ENCODE peak calls at places on chromosomes 7 and 10, in five cellular contexts. T is PC-9, Y is spleen, S is lung, X is lower lobe of right lung. R is an unnamed sample. For H3K36me3 and H3K9me3, the result is how much of the 10 kb centered on the place peaks cover.

GRCh38 chr10:89645742-89646172 is 715 bp upstream of the PANK1 start:
- DNase-seq in T (no peak), X (no peak), S (no peak), Y (no peak), R (no peak)

GRCh38 chr7:147605326-147605725 is 985.2 kb upstream of the C7orf33 start:
- DNase-seq in T (no peak), Y (no peak), X (no peak), S (no peak), R (no peak)

GRCh38 chr7:389911-390601 is 100.1 kb downstream of the FOXL3 start:
- DNase-seq in Y (peak), X (peak), S (no peak), T (no peak), R (peak)

GRCh38 chr7:88244287-88244686 is 24.4 kb upstream of the SRI start:
- DNase-seq in Y (no peak), S (no peak), T (no peak), X (no peak), R (no peak)

GRCh38 chr10:69494626-69495558 is 43.6 kb downstream of the TSPAN15 start:
- DNase-seq in Y (peak), X (peak), S (no peak), T (peak), R (no peak)

GRCh38 chr10:52316500-52316899 is 2.4 kb downstream of the DKK1 start:
- DNase-seq in X (no peak), S (no peak), Y (no peak), T (no peak), R (no peak)

GRCh38 chr10:79322616-79323566 is 24.4 kb upstream of the PPIF start:
- DNase-seq in X (peak), S (peak), T (peak), Y (peak), R (no peak)

GRCh38 chr10:79293841-79294705 is 53.2 kb upstream of the PPIF start:
- DNase-seq in S (peak), T (peak), X (peak), Y (peak), R (no peak)

GRCh38 chr7:6576024-6576866 is 1.0 kb upstream of the ZDHHC4 start:
- DNase-seq in T (peak), S (no peak), X (no peak), Y (peak), R (no peak)

GRCh38 chr10:43369921-43370320 is 1.5 kb upstream of the FXYD4 start:
- DNase-seq in S (no peak), T (no peak), Y (peak), X (no peak), R (no peak)

GRCh38 chr10:60818134-60818770 is 40.0 kb downstream of the CDK1 start:
- DNase-seq in T (no peak), Y (no peak), S (no peak), X (no peak), R (no peak)

GRCh38 chr7:93147358-93147757 is 827 bp downstream of the SAMD9L start:
- DNase-seq in X (no peak), S (peak), Y (peak), T (peak), R (no peak)

GRCh38 chr7:97845622-97846203 is 26.5 kb downstream of the ASNS start:
- DNase-seq in S (no peak), X (no peak), T (no peak), Y (no peak), R (no peak)

GRCh38 chr7:103446046-103446520 is at the start of gene SLC26A5:
- DNase-seq in T (no peak), S (peak), X (peak), Y (peak), R (peak)

GRCh38 chr7:84675633-84676034 is 481.0 kb upstream of the SEMA3A start:
- DNase-seq in S (no peak), T (peak), X (no peak), Y (no peak), R (peak)

GRCh38 chr7:50826371-50827172 is 43.9 kb upstream of the GRB10 start:
- DNase-seq in T (peak), S (no peak), Y (no peak), X (no peak), R (peak)

GRCh38 chr7:85464042-85464651 is 277.3 kb upstream of the SEMA3D start:
- DNase-seq in X (no peak), S (no peak), T (no peak), Y (no peak), R (no peak)

GRCh38 chr7:30285531-30286284 is 1.3 kb downstream of the ZNRF2 start:
- DNase-seq in Y (peak), T (peak), X (peak), S (peak), R (no peak)

GRCh38 chr10:27741173-27742091 is 4.2 kb downstream of the MKX start:
- DNase-seq in T (no peak), S (no peak), X (no peak), Y (peak), R (peak)

GRCh38 chr7:12754179-12754578 is 66.7 kb downstream of the ARL4A start:
- DNase-seq in S (no peak), X (no peak), Y (no peak), T (no peak), R (no peak)

GRCh38 chr7:100632951-100633717 is 8.2 kb downstream of the TFR2 start:
- DNase-seq in X (peak), T (no peak), Y (peak), S (peak), R (no peak)

GRCh38 chr7:80719261-80719660 is 80.8 kb downstream of the CD36 start:
- DNase-seq in S (no peak), X (no peak), T (no peak), Y (no peak), R (no peak)

GRCh38 chr10:7915923-7916322 is 97.6 kb downstream of the TAF3 start:
- DNase-seq in X (no peak), T (no peak), S (no peak), Y (no peak), R (no peak)

GRCh38 chr7:102424787-102425218 is 8.6 kb upstream of the ORAI2 start:
- DNase-seq in T (no peak), Y (peak), S (no peak), X (peak), R (no peak)
- H3K36me3 ChIP-seq in T (under half), Y (half or more), S (under half), X (half or more), R (under half)

GRCh38 chr7:56479136-56479535 is 362.9 kb upstream of the NUPR2 start:
- DNase-seq in X (no peak), S (no peak), T (no peak), Y (no peak), R (no peak)
- H3K9me3 ChIP-seq in X (half or more), S (under half), T (under half), Y (half or more), R (under half)

GRCh38 chr7:63073286-63073685 is 925.4 kb upstream of the ZNF722 start:
- DNase-seq in S (peak), T (no peak), Y (no peak), X (no peak), R (no peak)
- H3K27ac ChIP-seq in S (no peak), T (no peak), Y (no peak), X (no peak), R (no peak)

GRCh38 chr7:122095642-122096041 is 48.4 kb downstream of the AASS start:
- DNase-seq in X (no peak), T (no peak), Y (no peak), S (no peak), R (no peak)

GRCh38 chr7:122103064-122103463 is 41.0 kb downstream of the AASS start:
- DNase-seq in Y (no peak), X (no peak), S (no peak), T (no peak), R (no peak)

GRCh38 chr7:122100021-122100420 is 44.0 kb downstream of the AASS start:
- DNase-seq in S (no peak), X (no peak), Y (no peak), T (no peak), R (no peak)
- H3K36me3 ChIP-seq in S (under half), X (under half), Y (under half), T (under half), R (under half)

GRCh38 chr7:67716729-67717128 is 720.1 kb downstream of the TYW1 start:
- DNase-seq in X (no peak), S (no peak), T (no peak), Y (no peak), R (no peak)
- H3K9me3 ChIP-seq in X (under half), S (under half), T (under half), Y (under half), R (under half)

GRCh38 chr10:58557714-58558113 is 45.0 kb downstream of the BICC1 start:
- DNase-seq in Y (no peak), T (no peak), S (no peak), X (no peak), R (no peak)
- H3K27ac ChIP-seq in Y (no peak), T (no peak), S (no peak), X (no peak), R (no peak)

GRCh38 chr10:33198610-33199009 is 135.9 kb downstream of the NRP1 start:
- DNase-seq in S (no peak), Y (no peak), T (no peak), X (no peak), R (no peak)
- H3K36me3 ChIP-seq in S (half or more), Y (under half), T (under half), X (under half), R (half or more)

GRCh38 chr7:99116151-99116550 is 27.8 kb downstream of the SMURF1 start:
- DNase-seq in Y (no peak), S (no peak), X (no peak), T (no peak), R (no peak)
- H3K9me3 ChIP-seq in Y (under half), S (under half), X (under half), T (under half), R (under half)

R was measured in RWPE2.